ENCODE peak calls at places on chromosomes 6 and 20, in eight cellular contexts. Y is AG09309, I is spleen, G is Panc1, S is heart left ventricle, F is AG04449, U is A549, A is transverse colon. W is an unnamed sample.

GRCh38 chr20:34543457-34544056 is 15.0 kb upstream of the MAP1LC3A start:
- DNase-seq in Y (no peak), I (no peak), G (no peak), S (no peak), F (no peak), U (no peak), A (peak; percentile 39), W (no peak)

GRCh38 chr6:64012351-64013060 is 376.9 kb downstream of the PHF3 start:
- DNase-seq in Y (no peak), I (no peak), G (peak; percentile 55), S (no peak), F (no peak), U (peak; percentile 43), A (peak; percentile 34), W (peak; percentile 75)

GRCh38 chr6:15754035-15754705 is 91.3 kb upstream of the DTNBP1 start:
- DNase-seq in Y (no peak), I (no peak), G (no peak), S (no peak), F (no peak), U (no peak), A (no peak), W (peak; percentile 10)

GRCh38 chr6:166977626-166978550 is 21.3 kb upstream of the CEP43 start:
- DNase-seq in Y (no peak), I (no peak), G (no peak), S (no peak), F (no peak), U (no peak), A (no peak), W (no peak)

GRCh38 chr6:38805127-38805655 is 90.1 kb downstream of the DNAH8 start:
- DNase-seq in Y (no peak), I (no peak), G (no peak), S (no peak), F (no peak), U (no peak), A (no peak), W (no peak)

GRCh38 chr6:156953478-156954146 is 176.4 kb downstream of the ARID1B start:
- DNase-seq in Y (peak; percentile 91), I (no peak), G (no peak), S (no peak), F (peak; percentile 94), U (peak; percentile 91), A (no peak), W (peak; percentile 95)

GRCh38 chr6:110101885-110102284 is 77.6 kb downstream of the WASF1 start:
- DNase-seq in Y (no peak), I (peak; percentile 73), G (no peak), S (no peak), F (no peak), U (no peak), A (no peak), W (no peak)

GRCh38 chr6:46305833-46306232 is 135.1 kb upstream of the ENPP5 start:
- DNase-seq in Y (no peak), I (no peak), G (no peak), S (no peak), F (no peak), U (no peak), A (no peak), W (no peak)

GRCh38 chr6:79949235-79949634 is 1.9 kb upstream of the ELOVL4 start:
- DNase-seq in Y (peak; percentile 11), I (no peak), G (peak; percentile 20), S (peak; percentile 24), F (peak; percentile 10), U (peak; percentile 85), A (peak; percentile 64), W (peak; percentile 93)

GRCh38 chr6:6872924-6873344 is 234.8 kb upstream of the RREB1 start:
- DNase-seq in Y (no peak), I (no peak), G (no peak), S (no peak), F (no peak), U (no peak), A (no peak), W (no peak)

GRCh38 chr6:43842964-43843645 is 73.1 kb downstream of the VEGFA start:
- DNase-seq in Y (no peak), I (no peak), G (no peak), S (no peak), F (no peak), U (no peak), A (peak; percentile 56), W (no peak)

GRCh38 chr6:3290501-3291211 is 31.9 kb downstream of the PSMG4 start:
- DNase-seq in Y (no peak), I (peak; percentile 64), G (no peak), S (peak; percentile 12), F (no peak), U (no peak), A (no peak), W (no peak)

GRCh38 chr20:48717959-48718223 is 109.9 kb downstream of the PREX1 start:
- DNase-seq in Y (no peak), I (no peak), G (no peak), S (no peak), F (no peak), U (no peak), A (no peak), W (no peak)

GRCh38 chr6:107656883-107657282 is 167.0 kb downstream of the SOBP start:
- DNase-seq in Y (no peak), I (no peak), G (no peak), S (peak; percentile 78), F (no peak), U (no peak), A (no peak), W (no peak)

GRCh38 chr6:33374359-33374910 is 17.2 kb upstream of the KIFC1 start:
- DNase-seq in Y (no peak), I (no peak), G (no peak), S (no peak), F (no peak), U (no peak), A (no peak), W (peak; percentile 36)

DNA sequence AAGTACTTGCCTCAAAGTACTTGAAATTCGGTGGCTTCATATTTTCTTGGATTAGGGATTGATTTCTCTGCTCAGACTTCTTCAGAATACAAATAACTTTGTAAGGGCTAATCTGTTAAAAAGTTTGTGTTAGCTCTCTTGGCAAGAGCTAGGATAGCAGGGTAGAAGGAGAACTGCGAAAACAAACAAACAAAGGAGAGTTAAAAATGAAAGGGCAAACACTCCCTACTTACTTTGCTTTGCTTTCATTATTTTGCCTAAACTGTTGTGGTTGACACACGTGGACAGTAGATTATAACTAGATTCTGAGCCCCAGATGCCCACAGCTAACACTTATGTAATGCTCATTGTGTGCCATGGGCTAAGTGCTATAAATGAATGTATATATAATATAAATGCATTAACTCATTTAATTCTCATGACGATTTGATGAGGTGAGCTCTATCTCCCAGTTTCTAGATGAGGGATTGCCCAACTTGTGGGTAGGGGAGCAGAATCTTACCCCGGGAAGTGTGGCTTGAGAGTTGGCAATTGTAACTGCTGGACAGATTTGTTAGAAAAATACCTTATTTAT is 48.7 kb downstream of the EYA4 start:
- DNase-seq in Y (no peak), I (no peak), G (no peak), S (no peak), F (no peak), U (no peak), A (no peak), W (no peak)
- TF ChIP-seq CTCF in Y (no peak), I (no peak), G (no peak), S (no peak), F (no peak), U (no peak), A (no peak), W (no peak)

DNA sequence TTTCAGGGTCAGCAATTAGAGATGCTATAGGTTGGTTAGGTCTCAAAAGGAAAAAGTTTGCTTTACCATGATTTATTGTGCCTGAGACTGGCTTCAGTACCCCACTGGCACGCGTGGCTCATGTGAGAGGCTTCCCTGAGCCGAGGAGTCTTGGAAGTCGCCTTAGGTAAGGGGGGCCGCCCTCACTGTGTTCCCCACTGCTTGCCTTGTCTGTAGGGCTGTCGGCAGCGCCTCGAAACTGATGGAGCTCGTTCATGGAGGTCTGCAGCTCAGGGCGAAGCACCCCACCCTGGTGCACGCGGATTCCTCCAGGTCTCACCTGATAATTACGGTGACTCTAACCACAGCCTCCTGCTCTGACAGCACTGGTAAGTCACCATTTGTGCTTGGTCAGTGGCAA is 39.2 kb downstream of the FRMD1 start:
- DNase-seq in Y (no peak), I (peak; percentile 60), G (no peak), S (no peak), F (no peak), U (no peak), A (no peak), W (no peak)
- H3K4me3 ChIP-seq in Y (no peak overlapping the region), I (no peak overlapping the region), G (no peak overlapping the region), S (no peak overlapping the region), F (no peak overlapping the region), U (no peak overlapping the region), A (no peak overlapping the region), W (no peak overlapping the region)

GRCh38 chr6:114151070-114151685 is 180.2 kb upstream of the HDAC2 start:
- DNase-seq in Y (no peak), I (no peak), G (no peak), S (no peak), F (no peak), U (no peak), A (no peak), W (no peak)
- TF ChIP-seq CTCF in Y (no peak), I (no peak), G (no peak), S (no peak), F (no peak), U (no peak), A (no peak), W (no peak)

GRCh38 chr20:1946442-1946761 is 47.5 kb downstream of the PDYN start:
- DNase-seq in Y (no peak), I (no peak), G (no peak), S (no peak), F (no peak), U (no peak), A (no peak), W (no peak)
- H3K4me3 ChIP-seq in Y (no peak overlapping the region), I (no peak overlapping the region), G (no peak overlapping the region), S (no peak overlapping the region), F (no peak overlapping the region), U (no peak overlapping the region), A (no peak overlapping the region), W (no peak overlapping the region)